ENCODE peak calls at places on chromosomes 6 and 20, in six cellular contexts. V is CD8-positive, alpha-beta T cell; C is astrocyte; L is endothelial cell of umbilical vein; H is PC-3; Z is fibroblast of lung. P is an unnamed sample. For H3K27me3, the result is how much of the 10 kb centered on the place peaks cover.

GRCh38 chr6:169843110-169843509 is 91.7 kb downstream of the ERMARD start:
- DNase-seq in L (no peak), C (no peak), V (no peak), Z (no peak), H (no peak), P (no peak)

GRCh38 chr6:105370316-105370715 is 32.6 kb downstream of the PREP start:
- DNase-seq in Z (no peak), V (no peak), L (no peak), C (no peak), H (no peak), P (no peak)

GRCh38 chr6:120711255-120711654 is 623.0 kb downstream of the TBC1D32 start:
- DNase-seq in L (no peak), H (no peak), V (no peak), Z (no peak), C (no peak), P (no peak)

GRCh38 chr6:96299525-96299924 is 222.1 kb upstream of the UFL1 start:
- DNase-seq in H (no peak), C (no peak), Z (no peak), L (no peak), V (no peak), P (no peak)

GRCh38 chr6:170529839-170530520 is 23.1 kb downstream of the PSMB1 start:
- DNase-seq in L (peak), Z (peak), C (peak), H (peak), V (peak), P (peak)

GRCh38 chr6:70415247-70415646 is 1.9 kb downstream of the FAM135A start:
- DNase-seq in V (no peak), C (no peak), H (no peak), L (no peak), Z (no peak), P (no peak)

GRCh38 chr6:50661636-50662035 is 51.7 kb upstream of the TFAP2D start:
- DNase-seq in Z (no peak), H (peak), L (peak), C (no peak), V (no peak), P (no peak)

GRCh38 chr6:143414769-143415168 is 35.7 kb downstream of the ADAT2 start:
- DNase-seq in H (no peak), L (no peak), V (no peak), Z (no peak), C (no peak), P (no peak)

GRCh38 chr20:57987659-57988058 is 240.8 kb downstream of the ANKRD60 start:
- DNase-seq in L (no peak), Z (no peak), C (no peak), H (no peak), V (no peak), P (no peak)

GRCh38 chr6:28336284-28337024 is 506 bp upstream of the ZSCAN31 start:
- DNase-seq in V (peak), H (peak), L (no peak), C (peak), Z (peak), P (no peak)

GRCh38 chr20:50041238-50041915 is 58.6 kb downstream of the SNAI1 start:
- DNase-seq in H (no peak), V (no peak), Z (no peak), C (no peak), L (no peak), P (no peak)

GRCh38 chr6:170366248-170366960 is 59.8 kb downstream of the FAM120B start:
- DNase-seq in Z (no peak), H (no peak), L (no peak), V (no peak), C (no peak), P (no peak)

GRCh38 chr6:89310929-89311328 is 4.2 kb downstream of the GABRR2 start:
- DNase-seq in L (no peak), C (peak), V (no peak), H (peak), Z (no peak), P (no peak)

GRCh38 chr20:2397091-2397490 is 16.4 kb downstream of the TGM6 start:
- DNase-seq in Z (no peak), H (no peak), V (no peak), C (no peak), L (no peak), P (no peak)

GRCh38 chr6:3444276-3445088 is 12.4 kb downstream of the SLC22A23 start:
- DNase-seq in L (no peak), C (no peak), V (no peak), H (peak), Z (no peak), P (no peak)

GRCh38 chr6:10401004-10401536 is 13.8 kb downstream of the TFAP2A start:
- DNase-seq in L (no peak), Z (no peak), C (no peak), V (no peak), H (no peak), P (no peak)

GRCh38 chr6:41901882-41902519 is 6.8 kb upstream of the USP49 start:
- DNase-seq in V (peak), Z (peak), H (peak), C (no peak), L (no peak), P (no peak)

GRCh38 chr20:44231713-44232468 is 15.2 kb upstream of the GDAP1L1 start:
- DNase-seq in C (no peak), L (no peak), H (no peak), V (no peak), Z (no peak), P (no peak)

GRCh38 chr6:9140861-9141534 is 705.7 kb upstream of the SLC35B3 start:
- DNase-seq in Z (peak), H (peak), L (no peak), V (no peak), C (no peak), P (no peak)

GRCh38 chr6:711925-712324 is 19.0 kb upstream of the EXOC2 start:
- DNase-seq in C (no peak), V (no peak), L (peak), Z (no peak), H (no peak), P (no peak)

GRCh38 chr20:34622821-34623451 is 54.0 kb downstream of the PIGU start:
- DNase-seq in V (no peak), C (no peak), L (no peak), H (no peak), Z (no peak), P (no peak)

GRCh38 chr6:112296122-112296521 is 41.8 kb upstream of the LAMA4 start:
- DNase-seq in L (peak), V (no peak), H (peak), C (peak), Z (peak), P (no peak)

GRCh38 chr6:3410385-3411360 is 46.2 kb downstream of the SLC22A23 start:
- DNase-seq in L (peak), H (peak), V (peak), C (peak), Z (peak), P (peak)

GRCh38 chr6:163956571-163957407 is 542.3 kb downstream of the QKI start:
- DNase-seq in H (peak), Z (peak), C (peak), V (peak), L (peak), P (peak)

GRCh38 chr20:3710703-3711417 is 1.5 kb downstream of the SIGLEC1 start:
- DNase-seq in C (no peak), V (peak), H (peak), Z (peak), L (peak), P (no peak)

GRCh38 chr6:44086931-44087574 is 40.2 kb downstream of the MRPL14 start:
- DNase-seq in H (peak), L (no peak), C (no peak), V (no peak), Z (peak), P (no peak)

GRCh38 chr20:24651171-24651972 is 181.9 kb downstream of the SYNDIG1 start:
- DNase-seq in H (peak), Z (peak), V (no peak), L (no peak), C (peak), P (peak)

GRCh38 chr20:4730782-4731181 is 9.1 kb downstream of the PRND start:
- DNase-seq in Z (peak), V (no peak), H (no peak), C (no peak), L (peak), P (no peak)

GRCh38 chr6:155352130-155352420 is 37.8 kb upstream of the TFB1M start:
- DNase-seq in H (no peak), L (no peak), C (no peak), Z (no peak), V (no peak), P (no peak)

GRCh38 chr6:32291549-32291948 is 67.7 kb upstream of the NOTCH4 start:
- DNase-seq in C (no peak), L (no peak), V (no peak), H (no peak), Z (no peak), P (no peak)

GRCh38 chr20:4569092-4569491 is 152.6 kb upstream of the PRND start:
- DNase-seq in L (no peak), Z (no peak), V (no peak), H (no peak), C (no peak), P (no peak)

GRCh38 chr6:161736796-161737292 is 463.0 kb upstream of the AGPAT4 start:
- DNase-seq in C (no peak), V (no peak), L (no peak), H (no peak), Z (no peak), P (no peak)

GRCh38 chr6:42505377-42505702 is 53.6 kb upstream of the TRERF1 start:
- DNase-seq in H (peak), Z (peak), V (no peak), L (peak), C (peak), P (no peak)

GRCh38 chr20:10783660-10784336 is 110.0 kb upstream of the JAG1 start:
- DNase-seq in H (no peak), V (no peak), L (peak), C (no peak), Z (no peak), P (no peak)

GRCh38 chr6:154721460-154721859 is 11.8 kb upstream of the SCAF8 start:
- DNase-seq in L (no peak), C (peak), H (peak), V (no peak), Z (peak), P (peak)

GRCh38 chr6:34697904-34698557 is 1.5 kb upstream of the ILRUN start:
- DNase-seq in H (no peak), C (no peak), L (no peak), Z (no peak), V (no peak), P (no peak)

DNA sequence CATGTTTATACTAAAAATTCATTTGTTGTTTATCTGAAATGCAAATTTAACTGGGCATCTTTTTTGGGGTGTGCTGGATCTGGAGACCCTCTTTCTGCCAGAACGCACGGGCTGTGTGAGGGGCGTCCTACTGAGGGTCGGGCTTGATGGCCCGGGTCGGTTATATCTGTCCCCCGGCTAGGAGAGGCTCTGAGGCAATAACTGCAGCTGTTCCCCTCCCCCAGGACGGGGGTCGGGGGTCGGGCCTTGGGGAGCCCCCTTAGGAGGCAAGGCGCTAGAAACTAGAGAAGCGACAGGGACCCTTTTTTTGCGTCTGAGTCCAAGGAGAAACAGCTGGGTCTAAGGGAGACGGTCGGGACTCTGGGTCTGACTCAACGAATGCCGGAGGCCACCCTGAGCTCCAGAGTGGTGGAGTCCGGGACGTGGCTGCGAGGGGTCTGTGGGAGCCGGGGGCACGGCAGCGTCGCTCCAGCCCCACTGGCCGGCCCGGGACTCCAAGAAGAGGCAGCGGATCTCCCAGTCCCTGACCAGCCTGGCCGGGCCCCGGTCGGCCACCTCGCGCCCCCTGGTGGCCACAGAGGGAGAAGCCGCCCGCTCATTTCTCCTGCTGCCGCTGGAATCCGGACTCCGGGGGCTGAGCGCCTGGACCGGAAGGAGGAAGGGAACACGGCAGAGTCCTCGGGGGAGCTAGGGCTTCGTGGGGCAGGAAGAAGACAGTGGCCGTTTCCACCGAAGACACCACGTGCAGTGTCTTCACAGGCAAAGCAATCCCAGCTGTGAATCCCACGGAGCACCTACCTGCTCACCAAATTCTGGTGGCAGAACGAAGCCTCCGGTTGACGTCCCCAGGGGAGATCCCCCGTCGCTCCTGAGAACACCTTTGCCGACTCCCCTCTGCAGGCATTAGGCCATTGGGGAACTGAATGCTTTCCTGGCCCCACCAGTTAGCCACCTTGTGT is 24.0 kb upstream of the SCML4 start:
- DNase-seq in H (peak), L (peak), C (peak), Z (peak), V (peak), P (peak)
- H3K27me3 ChIP-seq in H (under half), L (under half), C (under half), Z (under half), V (under half), P (under half)

GRCh38 chr20:63737940-63738686 is 1.5 kb upstream of the SLC2A4RG start:
- DNase-seq in C (no peak), H (no peak), L (no peak), V (peak), Z (no peak), P (no peak)
- H3K27ac ChIP-seq in C (no peak), H (no peak), L (no peak), V (peak), Z (no peak), P (no peak)

DNA sequence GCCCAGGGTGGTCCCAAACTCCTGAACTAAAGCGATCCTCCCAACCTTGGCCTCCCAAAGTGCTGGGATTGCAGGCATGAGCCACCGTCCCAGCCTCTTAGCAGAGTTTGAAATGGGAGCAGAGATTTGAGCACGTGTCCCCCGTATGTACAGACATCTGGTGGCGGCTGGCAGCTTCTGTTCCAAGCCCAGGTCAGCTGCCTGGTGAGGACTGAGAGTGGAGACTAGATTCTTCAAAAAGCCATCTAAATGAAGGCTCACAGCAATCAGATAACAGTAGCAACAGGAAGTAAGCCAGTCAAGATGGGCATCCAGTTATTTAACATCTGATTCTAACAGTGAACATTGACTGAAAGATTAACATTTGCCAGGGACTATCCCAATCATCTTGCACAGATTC is 128.1 kb upstream of the AKAP12 start:
- DNase-seq in L (no peak), V (no peak), H (no peak), C (no peak), Z (no peak), P (no peak)
- TF ChIP-seq CTCF in L (no peak), V (no peak), H (no peak), C (no peak), Z (no peak), P (no peak)

GRCh38 chr6:99609839-99610489 is 3.3 kb downstream of the PRDM13 start:
- DNase-seq in H (no peak), V (no peak), C (no peak), Z (no peak), L (no peak), P (no peak)
- H3K27me3 ChIP-seq in H (under half), V (half or more), C (half or more), Z (half or more), L (half or more), P (half or more)

GRCh38 chr20:32560989-32561830 is 23.9 kb downstream of the NOL4L start:
- DNase-seq in H (no peak), V (no peak), L (no peak), C (no peak), Z (no peak), P (no peak)
- H3K27ac ChIP-seq in H (no peak), V (peak), L (no peak), C (no peak), Z (no peak), P (no peak)

GRCh38 chr20:38112943-38113294 is 52.2 kb downstream of the TGM2 start:
- DNase-seq in C (no peak), L (no peak), Z (no peak), H (no peak), V (no peak), P (no peak)

GRCh38 chr20:38115205-38115604 is 49.9 kb downstream of the TGM2 start:
- DNase-seq in V (no peak), C (no peak), Z (no peak), L (no peak), H (no peak), P (no peak)

GRCh38 chr20:38112249-38112942 is 52.7 kb downstream of the TGM2 start:
- DNase-seq in L (no peak), V (no peak), C (no peak), Z (no peak), H (no peak), P (no peak)

GRCh38 chr20:38114353-38114791 is 50.7 kb downstream of the TGM2 start:
- DNase-seq in L (no peak), C (peak), Z (peak), V (no peak), H (peak), P (no peak)

GRCh38 chr20:38113401-38114325 is 51.4 kb downstream of the TGM2 start:
- DNase-seq in V (no peak), H (peak), C (no peak), L (no peak), Z (peak), P (no peak)
- TF ChIP-seq CTCF in V (no peak), H (peak), C (peak), L (peak), Z (no peak), P (peak)

GRCh38 chr6:93222071-93222851 is 197.1 kb downstream of the EPHA7 start:
- DNase-seq in V (no peak), L (no peak), H (no peak), Z (no peak), C (no peak), P (no peak)
- H3K27me3 ChIP-seq in V (under half), L (under half), H (under half), Z (under half), C (under half), P (under half)

DNA sequence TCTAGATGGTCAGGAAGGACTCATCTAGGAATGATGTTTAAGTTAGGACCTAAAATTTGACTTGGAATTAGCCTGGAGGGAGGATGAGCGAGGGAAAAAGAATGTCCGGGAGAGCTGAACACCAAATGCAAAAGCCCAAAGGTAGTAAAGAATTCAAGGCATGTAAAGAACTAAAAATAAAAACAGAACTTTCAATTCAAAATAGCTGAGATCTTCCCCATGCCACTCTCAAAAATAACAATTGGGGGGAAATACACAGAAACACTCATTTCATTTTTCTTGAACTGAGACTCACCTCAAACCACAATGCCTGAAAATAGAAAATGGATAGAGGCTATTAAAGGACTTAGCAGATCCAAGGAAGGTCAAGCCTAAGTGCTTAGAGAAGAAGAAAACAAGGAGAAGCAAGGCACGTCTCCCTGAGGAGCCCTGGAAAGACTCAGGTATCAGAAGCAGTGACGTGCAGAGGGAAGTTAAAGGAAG is 10.5 kb downstream of the PXT1 start:
- DNase-seq in H (peak), C (peak), V (no peak), L (no peak), Z (no peak), P (no peak)
- H3K27ac ChIP-seq in H (no peak), C (peak), V (no peak), L (no peak), Z (no peak), P (peak)